ENCODE peak calls at places on chromosomes 16 and 17, in eight cellular contexts. One of them, this sample, is unnamed.

GRCh38 chr17:269616-270514 is 82.7 kb downstream of the RPH3AL start:
- DNase-seq in left kidney: peak
- DNase-seq in small intestine: no peak
- DNase-seq in nucleus accumbens: no peak
- DNase-seq in activated naive CD4-positive, alpha-beta T cell treated with anti-CD3 and anti-CD28 coated beads for 36 hours: no peak
- DNase-seq in activated naive CD8-positive, alpha-beta T cell treated with anti-CD3 and anti-CD28 coated beads for 36 hours: no peak
- DNase-seq in skeletal muscle cell: no peak
- DNase-seq in ureter: no peak
- DNase-seq in this sample: no peak

GRCh38 chr16:19583665-19584300 is 28.3 kb downstream of the VPS35L start:
- DNase-seq in small intestine: peak
- DNase-seq in nucleus accumbens: no peak
- DNase-seq in skeletal muscle cell: no peak
- DNase-seq in activated naive CD8-positive, alpha-beta T cell treated with anti-CD3 and anti-CD28 coated beads for 36 hours: no peak
- DNase-seq in activated naive CD4-positive, alpha-beta T cell treated with anti-CD3 and anti-CD28 coated beads for 36 hours: peak
- DNase-seq in left kidney: peak
- DNase-seq in ureter: no peak
- DNase-seq in this sample: no peak

GRCh38 chr16:53865492-53865863 is 161.5 kb downstream of the FTO start:
- DNase-seq in left kidney: no peak
- DNase-seq in activated naive CD4-positive, alpha-beta T cell treated with anti-CD3 and anti-CD28 coated beads for 36 hours: no peak
- DNase-seq in activated naive CD8-positive, alpha-beta T cell treated with anti-CD3 and anti-CD28 coated beads for 36 hours: no peak
- DNase-seq in ureter: no peak
- DNase-seq in small intestine: no peak
- DNase-seq in skeletal muscle cell: peak
- DNase-seq in nucleus accumbens: no peak
- DNase-seq in this sample: peak

GRCh38 chr16:1929578-1930337 is 11.5 kb upstream of the HS3ST6 start:
- DNase-seq in small intestine: peak
- DNase-seq in nucleus accumbens: peak
- DNase-seq in activated naive CD8-positive, alpha-beta T cell treated with anti-CD3 and anti-CD28 coated beads for 36 hours: peak
- DNase-seq in ureter: peak
- DNase-seq in activated naive CD4-positive, alpha-beta T cell treated with anti-CD3 and anti-CD28 coated beads for 36 hours: peak
- DNase-seq in skeletal muscle cell: peak
- DNase-seq in left kidney: peak
- DNase-seq in this sample: peak

GRCh38 chr17:66652840-66653507 is 181.9 kb upstream of the CACNG5 start:
- DNase-seq in activated naive CD4-positive, alpha-beta T cell treated with anti-CD3 and anti-CD28 coated beads for 36 hours: peak
- DNase-seq in nucleus accumbens: no peak
- DNase-seq in left kidney: no peak
- DNase-seq in activated naive CD8-positive, alpha-beta T cell treated with anti-CD3 and anti-CD28 coated beads for 36 hours: no peak
- DNase-seq in small intestine: no peak
- DNase-seq in ureter: no peak
- DNase-seq in skeletal muscle cell: peak
- DNase-seq in this sample: no peak

GRCh38 chr16:63568184-63568583 is 1531.9 kb upstream of the CDH8 start:
- DNase-seq in activated naive CD4-positive, alpha-beta T cell treated with anti-CD3 and anti-CD28 coated beads for 36 hours: no peak
- DNase-seq in ureter: no peak
- DNase-seq in activated naive CD8-positive, alpha-beta T cell treated with anti-CD3 and anti-CD28 coated beads for 36 hours: no peak
- DNase-seq in small intestine: no peak
- DNase-seq in left kidney: peak
- DNase-seq in skeletal muscle cell: no peak
- DNase-seq in nucleus accumbens: no peak
- DNase-seq in this sample: no peak

GRCh38 chr17:869067-869466 is 86.9 kb downstream of the MRM3 start:
- DNase-seq in left kidney: no peak
- DNase-seq in activated naive CD4-positive, alpha-beta T cell treated with anti-CD3 and anti-CD28 coated beads for 36 hours: no peak
- DNase-seq in nucleus accumbens: no peak
- DNase-seq in ureter: peak
- DNase-seq in skeletal muscle cell: peak
- DNase-seq in activated naive CD8-positive, alpha-beta T cell treated with anti-CD3 and anti-CD28 coated beads for 36 hours: no peak
- DNase-seq in small intestine: no peak
- DNase-seq in this sample: no peak

GRCh38 chr16:72815348-72816318 is 232.3 kb downstream of the ZFHX3 start:
- DNase-seq in activated naive CD4-positive, alpha-beta T cell treated with anti-CD3 and anti-CD28 coated beads for 36 hours: no peak
- DNase-seq in activated naive CD8-positive, alpha-beta T cell treated with anti-CD3 and anti-CD28 coated beads for 36 hours: no peak
- DNase-seq in small intestine: no peak
- DNase-seq in nucleus accumbens: no peak
- DNase-seq in skeletal muscle cell: no peak
- DNase-seq in ureter: no peak
- DNase-seq in left kidney: no peak
- DNase-seq in this sample: no peak

GRCh38 chr16:87560428-87561199 is 41.7 kb upstream of the JPH3 start:
- DNase-seq in left kidney: no peak
- DNase-seq in activated naive CD4-positive, alpha-beta T cell treated with anti-CD3 and anti-CD28 coated beads for 36 hours: peak
- DNase-seq in ureter: no peak
- DNase-seq in activated naive CD8-positive, alpha-beta T cell treated with anti-CD3 and anti-CD28 coated beads for 36 hours: peak
- DNase-seq in nucleus accumbens: no peak
- DNase-seq in skeletal muscle cell: no peak
- DNase-seq in small intestine: peak
- DNase-seq in this sample: peak

GRCh38 chr17:38428150-38428642 is at the start of gene ARHGAP23:
- DNase-seq in nucleus accumbens: peak
- DNase-seq in skeletal muscle cell: no peak
- DNase-seq in small intestine: peak
- DNase-seq in activated naive CD8-positive, alpha-beta T cell treated with anti-CD3 and anti-CD28 coated beads for 36 hours: peak
- DNase-seq in left kidney: peak
- DNase-seq in activated naive CD4-positive, alpha-beta T cell treated with anti-CD3 and anti-CD28 coated beads for 36 hours: peak
- DNase-seq in ureter: no peak
- DNase-seq in this sample: peak

GRCh38 chr17:2218426-2218825 is 85.2 kb downstream of the SMG6 start:
- DNase-seq in small intestine: no peak
- DNase-seq in skeletal muscle cell: no peak
- DNase-seq in activated naive CD4-positive, alpha-beta T cell treated with anti-CD3 and anti-CD28 coated beads for 36 hours: no peak
- DNase-seq in left kidney: no peak
- DNase-seq in ureter: no peak
- DNase-seq in activated naive CD8-positive, alpha-beta T cell treated with anti-CD3 and anti-CD28 coated beads for 36 hours: no peak
- DNase-seq in nucleus accumbens: no peak
- DNase-seq in this sample: no peak

GRCh38 chr17:71792966-71793365 is 327.9 kb upstream of the SOX9 start:
- DNase-seq in activated naive CD8-positive, alpha-beta T cell treated with anti-CD3 and anti-CD28 coated beads for 36 hours: no peak
- DNase-seq in left kidney: no peak
- DNase-seq in ureter: no peak
- DNase-seq in skeletal muscle cell: peak
- DNase-seq in nucleus accumbens: no peak
- DNase-seq in small intestine: no peak
- DNase-seq in activated naive CD4-positive, alpha-beta T cell treated with anti-CD3 and anti-CD28 coated beads for 36 hours: no peak
- DNase-seq in this sample: no peak

GRCh38 chr17:76086384-76086783 is 7.4 kb downstream of the ZACN start:
- DNase-seq in ureter: no peak
- DNase-seq in skeletal muscle cell: no peak
- DNase-seq in activated naive CD8-positive, alpha-beta T cell treated with anti-CD3 and anti-CD28 coated beads for 36 hours: no peak
- DNase-seq in activated naive CD4-positive, alpha-beta T cell treated with anti-CD3 and anti-CD28 coated beads for 36 hours: no peak
- DNase-seq in small intestine: no peak
- DNase-seq in nucleus accumbens: no peak
- DNase-seq in left kidney: no peak
- DNase-seq in this sample: no peak

GRCh38 chr17:9241371-9241712 is 220.0 kb downstream of the NTN1 start:
- DNase-seq in activated naive CD4-positive, alpha-beta T cell treated with anti-CD3 and anti-CD28 coated beads for 36 hours: no peak
- DNase-seq in activated naive CD8-positive, alpha-beta T cell treated with anti-CD3 and anti-CD28 coated beads for 36 hours: no peak
- DNase-seq in small intestine: no peak
- DNase-seq in left kidney: no peak
- DNase-seq in nucleus accumbens: peak
- DNase-seq in skeletal muscle cell: no peak
- DNase-seq in ureter: peak
- DNase-seq in this sample: no peak

GRCh38 chr17:43392397-43392796 is 6.4 kb upstream of the ARL4D start:
- DNase-seq in activated naive CD4-positive, alpha-beta T cell treated with anti-CD3 and anti-CD28 coated beads for 36 hours: no peak
- DNase-seq in skeletal muscle cell: no peak
- DNase-seq in nucleus accumbens: no peak
- DNase-seq in small intestine: no peak
- DNase-seq in activated naive CD8-positive, alpha-beta T cell treated with anti-CD3 and anti-CD28 coated beads for 36 hours: no peak
- DNase-seq in ureter: no peak
- DNase-seq in left kidney: no peak
- DNase-seq in this sample: no peak

GRCh38 chr17:59627269-59627668 is 7.6 kb downstream of the CLTC start:
- DNase-seq in small intestine: no peak
- DNase-seq in activated naive CD4-positive, alpha-beta T cell treated with anti-CD3 and anti-CD28 coated beads for 36 hours: no peak
- DNase-seq in ureter: no peak
- DNase-seq in left kidney: no peak
- DNase-seq in nucleus accumbens: no peak
- DNase-seq in activated naive CD8-positive, alpha-beta T cell treated with anti-CD3 and anti-CD28 coated beads for 36 hours: no peak
- DNase-seq in skeletal muscle cell: no peak
- DNase-seq in this sample: no peak

GRCh38 chr17:55161935-55162555 is 102.7 kb upstream of the HLF start:
- DNase-seq in activated naive CD8-positive, alpha-beta T cell treated with anti-CD3 and anti-CD28 coated beads for 36 hours: no peak
- DNase-seq in ureter: no peak
- DNase-seq in skeletal muscle cell: peak
- DNase-seq in nucleus accumbens: no peak
- DNase-seq in small intestine: no peak
- DNase-seq in left kidney: no peak
- DNase-seq in activated naive CD4-positive, alpha-beta T cell treated with anti-CD3 and anti-CD28 coated beads for 36 hours: no peak
- DNase-seq in this sample: no peak

GRCh38 chr17:36498560-36499300 is 12.2 kb downstream of the ZNHIT3 start:
- DNase-seq in left kidney: no peak
- DNase-seq in small intestine: no peak
- DNase-seq in ureter: no peak
- DNase-seq in skeletal muscle cell: no peak
- DNase-seq in activated naive CD8-positive, alpha-beta T cell treated with anti-CD3 and anti-CD28 coated beads for 36 hours: no peak
- DNase-seq in nucleus accumbens: no peak
- DNase-seq in activated naive CD4-positive, alpha-beta T cell treated with anti-CD3 and anti-CD28 coated beads for 36 hours: no peak
- DNase-seq in this sample: no peak

GRCh38 chr17:37458805-37459204 is 30.9 kb upstream of the DUSP14 start:
- DNase-seq in left kidney: no peak
- DNase-seq in nucleus accumbens: no peak
- DNase-seq in activated naive CD4-positive, alpha-beta T cell treated with anti-CD3 and anti-CD28 coated beads for 36 hours: no peak
- DNase-seq in skeletal muscle cell: peak
- DNase-seq in ureter: no peak
- DNase-seq in activated naive CD8-positive, alpha-beta T cell treated with anti-CD3 and anti-CD28 coated beads for 36 hours: no peak
- DNase-seq in small intestine: no peak
- DNase-seq in this sample: no peak

GRCh38 chr17:33964344-33964979 is 290.6 kb upstream of the CCL2 start:
- DNase-seq in skeletal muscle cell: no peak
- DNase-seq in activated naive CD4-positive, alpha-beta T cell treated with anti-CD3 and anti-CD28 coated beads for 36 hours: peak
- DNase-seq in ureter: no peak
- DNase-seq in activated naive CD8-positive, alpha-beta T cell treated with anti-CD3 and anti-CD28 coated beads for 36 hours: peak
- DNase-seq in left kidney: no peak
- DNase-seq in small intestine: peak
- DNase-seq in nucleus accumbens: no peak
- DNase-seq in this sample: no peak

GRCh38 chr17:40727447-40728231 is 24.1 kb upstream of the KRT24 start:
- DNase-seq in left kidney: peak
- DNase-seq in nucleus accumbens: no peak
- DNase-seq in ureter: no peak
- DNase-seq in activated naive CD4-positive, alpha-beta T cell treated with anti-CD3 and anti-CD28 coated beads for 36 hours: no peak
- DNase-seq in small intestine: peak
- DNase-seq in skeletal muscle cell: no peak
- DNase-seq in activated naive CD8-positive, alpha-beta T cell treated with anti-CD3 and anti-CD28 coated beads for 36 hours: no peak
- DNase-seq in this sample: no peak

GRCh38 chr16:19502395-19503131 is 19.3 kb downstream of the GDE1 start:
- DNase-seq in left kidney: peak
- DNase-seq in small intestine: peak
- DNase-seq in activated naive CD8-positive, alpha-beta T cell treated with anti-CD3 and anti-CD28 coated beads for 36 hours: peak
- DNase-seq in ureter: peak
- DNase-seq in activated naive CD4-positive, alpha-beta T cell treated with anti-CD3 and anti-CD28 coated beads for 36 hours: peak
- DNase-seq in skeletal muscle cell: no peak
- DNase-seq in nucleus accumbens: peak
- DNase-seq in this sample: peak

GRCh38 chr16:54266363-54266955 is 20.1 kb downstream of the IRX3 start:
- DNase-seq in ureter: no peak
- DNase-seq in small intestine: no peak
- DNase-seq in nucleus accumbens: no peak
- DNase-seq in activated naive CD8-positive, alpha-beta T cell treated with anti-CD3 and anti-CD28 coated beads for 36 hours: no peak
- DNase-seq in skeletal muscle cell: no peak
- DNase-seq in left kidney: no peak
- DNase-seq in activated naive CD4-positive, alpha-beta T cell treated with anti-CD3 and anti-CD28 coated beads for 36 hours: no peak
- DNase-seq in this sample: no peak

GRCh38 chr16:69314534-69314933 is 3.4 kb downstream of the VPS4A start:
- DNase-seq in activated naive CD4-positive, alpha-beta T cell treated with anti-CD3 and anti-CD28 coated beads for 36 hours: no peak
- DNase-seq in left kidney: no peak
- DNase-seq in skeletal muscle cell: no peak
- DNase-seq in nucleus accumbens: no peak
- DNase-seq in activated naive CD8-positive, alpha-beta T cell treated with anti-CD3 and anti-CD28 coated beads for 36 hours: no peak
- DNase-seq in small intestine: no peak
- DNase-seq in ureter: no peak
- DNase-seq in this sample: no peak

GRCh38 chr17:56937688-56938087 is 23.2 kb downstream of the COIL start:
- DNase-seq in ureter: no peak
- DNase-seq in activated naive CD4-positive, alpha-beta T cell treated with anti-CD3 and anti-CD28 coated beads for 36 hours: no peak
- DNase-seq in skeletal muscle cell: no peak
- DNase-seq in left kidney: no peak
- DNase-seq in nucleus accumbens: no peak
- DNase-seq in activated naive CD8-positive, alpha-beta T cell treated with anti-CD3 and anti-CD28 coated beads for 36 hours: no peak
- DNase-seq in small intestine: peak
- DNase-seq in this sample: no peak

GRCh38 chr17:4220655-4221054 is 43.1 kb downstream of the ANKFY1 start:
- DNase-seq in nucleus accumbens: no peak
- DNase-seq in ureter: no peak
- DNase-seq in activated naive CD8-positive, alpha-beta T cell treated with anti-CD3 and anti-CD28 coated beads for 36 hours: no peak
- DNase-seq in skeletal muscle cell: no peak
- DNase-seq in activated naive CD4-positive, alpha-beta T cell treated with anti-CD3 and anti-CD28 coated beads for 36 hours: no peak
- DNase-seq in small intestine: no peak
- DNase-seq in left kidney: no peak
- DNase-seq in this sample: no peak

GRCh38 chr16:69820926-69821541 is 58.9 kb downstream of the WWP2 start:
- DNase-seq in left kidney: no peak
- DNase-seq in skeletal muscle cell: no peak
- DNase-seq in nucleus accumbens: peak
- DNase-seq in ureter: no peak
- DNase-seq in small intestine: no peak
- DNase-seq in activated naive CD4-positive, alpha-beta T cell treated with anti-CD3 and anti-CD28 coated beads for 36 hours: no peak
- DNase-seq in activated naive CD8-positive, alpha-beta T cell treated with anti-CD3 and anti-CD28 coated beads for 36 hours: no peak
- DNase-seq in this sample: no peak

GRCh38 chr17:47847341-47848197 is 3.4 kb downstream of the SP6 start:
- DNase-seq in small intestine: no peak
- DNase-seq in activated naive CD4-positive, alpha-beta T cell treated with anti-CD3 and anti-CD28 coated beads for 36 hours: peak
- DNase-seq in skeletal muscle cell: no peak
- DNase-seq in activated naive CD8-positive, alpha-beta T cell treated with anti-CD3 and anti-CD28 coated beads for 36 hours: peak
- DNase-seq in ureter: no peak
- DNase-seq in nucleus accumbens: no peak
- DNase-seq in left kidney: peak
- DNase-seq in this sample: no peak

GRCh38 chr16:23847938-23848337 is 12.2 kb downstream of the PRKCB start:
- DNase-seq in small intestine: peak
- DNase-seq in left kidney: no peak
- DNase-seq in skeletal muscle cell: no peak
- DNase-seq in activated naive CD8-positive, alpha-beta T cell treated with anti-CD3 and anti-CD28 coated beads for 36 hours: peak
- DNase-seq in nucleus accumbens: no peak
- DNase-seq in ureter: no peak
- DNase-seq in activated naive CD4-positive, alpha-beta T cell treated with anti-CD3 and anti-CD28 coated beads for 36 hours: peak
- DNase-seq in this sample: no peak

GRCh38 chr17:59785091-59785799 is 77.8 kb downstream of the VMP1 start:
- DNase-seq in small intestine: no peak
- DNase-seq in activated naive CD8-positive, alpha-beta T cell treated with anti-CD3 and anti-CD28 coated beads for 36 hours: no peak
- DNase-seq in ureter: no peak
- DNase-seq in activated naive CD4-positive, alpha-beta T cell treated with anti-CD3 and anti-CD28 coated beads for 36 hours: peak
- DNase-seq in left kidney: no peak
- DNase-seq in nucleus accumbens: no peak
- DNase-seq in skeletal muscle cell: no peak
- DNase-seq in this sample: no peak

GRCh38 chr17:80030730-80031410 is 4.8 kb downstream of the TBC1D16 start:
- DNase-seq in skeletal muscle cell: no peak
- DNase-seq in small intestine: peak
- DNase-seq in activated naive CD4-positive, alpha-beta T cell treated with anti-CD3 and anti-CD28 coated beads for 36 hours: no peak
- DNase-seq in nucleus accumbens: no peak
- DNase-seq in ureter: peak
- DNase-seq in left kidney: peak
- DNase-seq in activated naive CD8-positive, alpha-beta T cell treated with anti-CD3 and anti-CD28 coated beads for 36 hours: no peak
- DNase-seq in this sample: peak

GRCh38 chr16:80585764-80586163 is 45.0 kb downstream of the DYNLRB2 start:
- DNase-seq in small intestine: no peak
- DNase-seq in skeletal muscle cell: no peak
- DNase-seq in left kidney: peak
- DNase-seq in activated naive CD4-positive, alpha-beta T cell treated with anti-CD3 and anti-CD28 coated beads for 36 hours: no peak
- DNase-seq in activated naive CD8-positive, alpha-beta T cell treated with anti-CD3 and anti-CD28 coated beads for 36 hours: no peak
- DNase-seq in ureter: no peak
- DNase-seq in nucleus accumbens: no peak
- DNase-seq in this sample: no peak

GRCh38 chr16:30075503-30076275 is at the start of gene PPP4C:
- DNase-seq in ureter: peak
- DNase-seq in activated naive CD8-positive, alpha-beta T cell treated with anti-CD3 and anti-CD28 coated beads for 36 hours: peak
- DNase-seq in left kidney: peak
- DNase-seq in activated naive CD4-positive, alpha-beta T cell treated with anti-CD3 and anti-CD28 coated beads for 36 hours: peak
- DNase-seq in nucleus accumbens: peak
- DNase-seq in small intestine: peak
- DNase-seq in skeletal muscle cell: peak
- DNase-seq in this sample: peak

GRCh38 chr16:70428178-70428998 is 10.5 kb downstream of the ST3GAL2 start:
- DNase-seq in left kidney: peak
- DNase-seq in activated naive CD8-positive, alpha-beta T cell treated with anti-CD3 and anti-CD28 coated beads for 36 hours: peak
- DNase-seq in skeletal muscle cell: peak
- DNase-seq in nucleus accumbens: peak
- DNase-seq in activated naive CD4-positive, alpha-beta T cell treated with anti-CD3 and anti-CD28 coated beads for 36 hours: peak
- DNase-seq in ureter: peak
- DNase-seq in small intestine: peak
- DNase-seq in this sample: no peak